ENCODE peak calls at places on chromosomes 3 and 15, in nine cellular contexts. L, I, E, Y, A, W, B, R and U are unnamed samples.

GRCh38 chr3:35664460-35664919 is 25.2 kb downstream of the ARPP21 start:
- DNase-seq in R (no peak), E (no peak), L (peak; percentile 94), B (no peak), W (peak; percentile 70), A (peak; percentile 90), I (peak; percentile 25), Y (peak; percentile 85), U (no peak)

GRCh38 chr3:17158941-17159682 is 274.4 kb downstream of the PLCL2 start:
- DNase-seq in Y (no peak), E (no peak), I (no peak), L (no peak), A (no peak), R (no peak), W (no peak), B (no peak), U (peak; percentile 21)

GRCh38 chr3:138686771-138687221 is 78.2 kb downstream of the FAIM start:
- DNase-seq in L (no peak), A (no peak), I (peak; percentile 36), B (no peak), W (peak; percentile 90), E (no peak), R (peak; percentile 23), Y (peak; percentile 67), U (no peak)

GRCh38 chr3:171258316-171258715 is 201.9 kb downstream of the TNIK start:
- DNase-seq in W (no peak), Y (peak; percentile 19), R (no peak), B (no peak), A (no peak), E (no peak), L (no peak), I (no peak), U (no peak)

GRCh38 chr3:48478631-48479555 is 25.1 kb downstream of the SHISA5 start:
- DNase-seq in I (no peak), Y (no peak), A (no peak), B (no peak), E (no peak), L (no peak), R (no peak), W (no peak), U (no peak)

GRCh38 chr3:71462586-71462985 is 120.9 kb downstream of the FOXP1 start:
- DNase-seq in A (no peak), R (no peak), E (no peak), I (no peak), W (no peak), B (no peak), L (no peak), Y (no peak), U (no peak)

GRCh38 chr3:55692295-55692957 is 205.3 kb upstream of the WNT5A start:
- DNase-seq in W (no peak), E (no peak), L (no peak), Y (no peak), A (no peak), R (no peak), B (no peak), I (no peak), U (no peak)

GRCh38 chr3:41808618-41809017 is 153.3 kb downstream of the ULK4 start:
- DNase-seq in I (no peak), B (no peak), W (no peak), Y (no peak), A (no peak), E (no peak), R (no peak), L (peak; percentile 7), U (no peak)

GRCh38 chr3:79406175-79406574 is 361.6 kb downstream of the ROBO1 start:
- DNase-seq in W (no peak), I (no peak), R (no peak), L (no peak), A (no peak), Y (no peak), E (no peak), B (no peak), U (no peak)

GRCh38 chr3:120567370-120568197 is 28.6 kb upstream of the NDUFB4 start:
- DNase-seq in W (peak; percentile 85), E (no peak), R (peak; percentile 28), B (no peak), A (no peak), Y (no peak), I (no peak), L (no peak), U (no peak)

GRCh38 chr3:9153763-9154601 is 95.5 kb downstream of the SRGAP3 start:
- DNase-seq in E (peak; percentile 30), A (no peak), Y (no peak), I (no peak), W (no peak), B (no peak), L (no peak), R (no peak), U (no peak)

GRCh38 chr3:170753421-170754344 is 116.3 kb downstream of the RPL22L1 start:
- DNase-seq in L (no peak), E (no peak), A (no peak), I (no peak), W (no peak), Y (no peak), R (no peak), B (no peak), U (no peak)

GRCh38 chr3:114446605-114447004 is 152.8 kb downstream of the TIGIT start:
- DNase-seq in Y (no peak), E (no peak), B (no peak), L (no peak), R (no peak), A (no peak), W (no peak), I (no peak), U (no peak)

GRCh38 chr15:41032079-41032328 is 78.7 kb downstream of the CHAC1 start:
- DNase-seq in R (no peak), B (no peak), Y (no peak), W (no peak), L (no peak), E (no peak), I (no peak), A (no peak), U (no peak)

GRCh38 chr3:195508185-195508584 is 34.9 kb downstream of the PPP1R2 start:
- DNase-seq in Y (no peak), L (no peak), E (no peak), I (no peak), B (no peak), R (no peak), A (no peak), W (peak; percentile 29), U (no peak)

GRCh38 chr3:34260266-34260990 is 462.0 kb downstream of the PDCD6IP start:
- DNase-seq in I (peak; percentile 31), R (peak; percentile 32), A (peak; percentile 67), L (peak; percentile 39), B (peak; percentile 58), W (peak; percentile 68), E (no peak), Y (peak; percentile 19), U (peak; percentile 4)

GRCh38 chr15:25611603-25612002 is 172.8 kb upstream of the UBE3A start:
- DNase-seq in A (no peak), W (no peak), R (no peak), E (no peak), I (no peak), B (no peak), Y (no peak), L (no peak), U (no peak)